ENCODE peak calls at places on chromosomes 12 and 14, in six cellular contexts. G, T, V, R, D and H are unnamed samples.

GRCh38 chr14:56474419-56475022 is 105.1 kb upstream of the TMEM260 start:
- DNase-seq in G (no peak), T (no peak), V (no peak), R (no peak), D (peak), H (no peak)

GRCh38 chr14:95250126-95250824 is 69.4 kb downstream of the CLMN start:
- DNase-seq in G (no peak), T (peak), V (no peak), R (no peak), D (no peak), H (no peak)

GRCh38 chr12:90207799-90208198 is 499.2 kb upstream of the ATP2B1 start:
- DNase-seq in G (no peak), T (no peak), V (no peak), R (no peak), D (no peak), H (no peak)

GRCh38 chr12:80364056-80364455 is 80.0 kb upstream of the PTPRQ start:
- DNase-seq in G (no peak), T (no peak), V (no peak), R (no peak), D (no peak), H (no peak)

GRCh38 chr14:20455355-20456300 is 602 bp downstream of the APEX1 start:
- DNase-seq in G (no peak), T (peak), V (no peak), R (no peak), D (no peak), H (no peak)

GRCh38 chr12:124715121-124715990 is 147.9 kb upstream of the NCOR2 start:
- DNase-seq in G (no peak), T (peak), V (no peak), R (peak), D (no peak), H (peak)

GRCh38 chr12:117674313-117674712 is 294.5 kb downstream of the KSR2 start:
- DNase-seq in G (no peak), T (no peak), V (no peak), R (no peak), D (no peak), H (no peak)

GRCh38 chr12:100955139-100955538 is 160.6 kb downstream of the ANO4 start:
- DNase-seq in G (no peak), T (no peak), V (no peak), R (no peak), D (no peak), H (no peak)

GRCh38 chr12:1747609-1748008 is 56.7 kb downstream of the ADIPOR2 start:
- DNase-seq in G (no peak), T (no peak), V (no peak), R (no peak), D (no peak), H (no peak)

GRCh38 chr12:89070603-89071002 is 281.7 kb downstream of the DUSP6 start:
- DNase-seq in G (no peak), T (no peak), V (no peak), R (no peak), D (no peak), H (no peak)

GRCh38 chr12:119415714-119416113 is 81.2 kb downstream of the CCDC60 start:
- DNase-seq in G (no peak), T (no peak), V (no peak), R (no peak), D (no peak), H (no peak)

GRCh38 chr12:128687851-128688250 is 135.9 kb downstream of the SLC15A4 start:
- DNase-seq in G (no peak), T (no peak), V (no peak), R (no peak), D (no peak), H (no peak)

GRCh38 chr12:87849074-87849473 is 180.1 kb downstream of the C12orf50 start:
- DNase-seq in G (no peak), T (no peak), V (no peak), R (no peak), D (no peak), H (no peak)

GRCh38 chr12:113162102-113163029 is 12.8 kb downstream of the CFAP73 start:
- DNase-seq in G (no peak), T (no peak), V (peak), R (no peak), D (no peak), H (no peak)

GRCh38 chr14:68651652-68652432 is 141.0 kb downstream of the ZFP36L1 start:
- DNase-seq in G (no peak), T (no peak), V (peak), R (no peak), D (no peak), H (no peak)

GRCh38 chr14:43165651-43166050 is 1341.4 kb downstream of the FSCB start:
- DNase-seq in G (no peak), T (no peak), V (no peak), R (no peak), D (no peak), H (no peak)

DNA sequence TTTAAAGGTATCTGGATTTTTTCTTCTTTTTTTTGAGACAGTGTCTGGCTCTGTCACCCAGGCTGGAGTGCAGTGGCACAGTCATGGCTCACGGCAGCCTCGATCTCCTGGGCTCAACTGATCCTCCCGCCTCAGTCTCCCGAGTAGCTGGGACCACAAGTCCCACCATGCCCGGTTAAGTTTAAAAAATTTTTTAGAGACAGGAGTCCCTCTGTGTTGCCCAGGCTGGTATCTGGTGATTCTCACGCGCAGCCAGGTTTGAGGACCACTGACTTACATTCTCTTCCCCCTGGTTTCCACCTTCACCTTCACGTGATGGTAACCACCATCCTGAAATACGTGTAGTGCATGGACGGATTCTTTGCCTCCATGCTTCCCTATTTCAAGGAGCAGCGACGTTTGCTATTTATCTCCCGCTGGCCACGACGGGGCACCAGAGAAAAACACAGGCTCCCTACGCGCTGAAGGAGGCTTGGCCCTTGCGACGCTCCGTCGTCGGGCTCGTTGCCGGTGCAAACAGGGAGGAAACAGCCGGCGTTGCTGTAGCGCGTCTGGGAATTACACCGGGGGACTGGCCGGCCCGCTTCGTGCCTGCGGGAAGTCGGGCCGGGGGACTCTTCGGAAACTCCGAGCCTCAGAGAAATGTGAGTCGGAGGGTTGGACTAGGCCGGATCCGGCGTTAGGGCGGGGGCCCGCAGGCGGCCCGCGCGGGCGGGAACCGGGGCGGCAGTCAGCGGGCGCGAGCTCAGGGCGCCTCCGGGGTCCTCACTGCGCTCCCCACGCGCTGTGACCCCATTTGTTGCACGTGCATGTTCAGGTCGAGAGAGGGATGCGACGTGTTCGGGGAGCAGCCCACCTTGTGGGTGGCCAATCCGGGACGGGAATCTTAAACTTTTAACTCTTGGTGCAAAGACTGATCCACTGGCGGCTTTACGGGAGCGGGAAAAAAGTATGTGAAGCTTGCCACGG is at the start of gene TCHP:
- DNase-seq in G (peak), T (peak), V (peak), R (peak), D (peak), H (peak)
- TF ChIP-seq POLR2A in G (peak), T (no peak), V (no peak), R (peak), D (peak), H (peak)

GRCh38 chr14:100711493-100711892 is 15.2 kb upstream of the DLK1 start:
- DNase-seq in G (no peak), T (no peak), V (peak), R (no peak), D (no peak), H (no peak)
- TF ChIP-seq POLR2A in G (no peak), T (no peak), V (no peak), R (no peak), D (no peak), H (no peak)

DNA sequence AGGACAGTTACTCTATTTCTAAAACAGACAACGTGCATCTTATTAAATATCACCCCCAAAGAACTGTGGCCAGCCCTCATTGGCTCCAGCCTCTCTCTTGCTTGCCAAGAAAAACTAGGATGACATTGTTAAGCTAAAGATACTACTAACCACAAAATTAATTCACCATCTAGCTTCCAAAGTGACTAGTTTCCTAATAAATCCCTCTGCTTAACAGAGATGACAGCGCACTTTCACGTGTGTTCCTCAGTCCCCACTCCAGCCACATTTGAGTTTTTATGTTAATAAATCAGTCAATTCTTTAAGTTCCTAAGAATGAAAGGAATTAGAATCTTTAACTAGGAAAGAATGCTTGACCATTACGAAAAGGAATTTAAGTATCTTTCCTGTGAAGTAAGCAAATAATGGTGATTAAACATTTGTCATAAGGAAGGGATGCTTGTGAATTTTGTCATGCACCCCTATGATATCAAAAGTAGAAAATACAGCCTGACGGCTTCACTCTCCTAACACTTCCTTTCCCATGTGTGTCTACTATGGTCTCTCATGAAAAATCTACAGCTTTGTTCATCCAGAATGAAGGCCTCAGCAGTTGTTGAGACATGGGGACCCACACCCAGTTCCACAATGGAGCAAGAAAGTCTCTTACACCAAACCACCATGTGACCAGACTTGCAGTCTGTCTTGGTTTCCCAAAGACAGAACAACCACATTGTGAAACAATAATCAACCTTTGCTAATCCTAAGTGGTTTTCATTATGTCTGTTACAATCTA is 8.1 kb downstream of the CORO1C start:
- DNase-seq in G (no peak), T (no peak), V (no peak), R (no peak), D (no peak), H (no peak)
- TF ChIP-seq POLR2A in G (no peak), T (no peak), V (no peak), R (no peak), D (no peak), H (no peak)

GRCh38 chr12:56715798-56716197 is 9.3 kb downstream of the NACA start:
- DNase-seq in G (no peak), T (no peak), V (no peak), R (no peak), D (no peak), H (no peak)
- TF ChIP-seq POLR2A in G (peak), T (no peak), V (no peak), R (no peak), D (no peak), H (no peak)

GRCh38 chr14:100239840-100240724 is 1.1 kb downstream of the YY1 start:
- DNase-seq in G (no peak), T (peak), V (peak), R (peak), D (peak), H (peak)

GRCh38 chr14:100239200-100239839 is 376 bp downstream of the YY1 start:
- DNase-seq in G (no peak), T (no peak), V (no peak), R (peak), D (no peak), H (peak)

GRCh38 chr14:100236873-100237272 is 2.1 kb upstream of the YY1 start:
- DNase-seq in G (no peak), T (no peak), V (no peak), R (no peak), D (no peak), H (no peak)

GRCh38 chr14:100238419-100239199 is at the start of gene YY1:
- DNase-seq in G (peak), T (peak), V (peak), R (peak), D (peak), H (peak)

GRCh38 chr14:100237735-100238418 is 1.1 kb upstream of the YY1 start:
- DNase-seq in G (no peak), T (peak), V (peak), R (peak), D (peak), H (peak)
- TF ChIP-seq POLR2A in G (peak), T (no peak), V (no peak), R (no peak), D (peak), H (no peak)